ENCODE peak calls at places on chromosomes 13 and 19, in nine cellular contexts. One of them, this sample, is unnamed.

GRCh38 chr13:76973920-76974617 is 17.8 kb upstream of the CLN5 start:
- DNase-seq in AG09319: no peak
- DNase-seq in stimulated activated CD4-positive, alpha-beta T cell treated with anti-CD3 and anti-CD28 coated beads, Interleukin-4, amount 100 ng/mL, for 48 hours: no peak
- DNase-seq in stimulated activated CD8-positive, alpha-beta memory T cell treated with anti-CD3 and anti-CD28 coated beads, Interleukin-12 subunit alpha, Interleukin-12 subunit beta, amount 100 ng/mL, for 1 hour: no peak
- DNase-seq in left ventricle myocardium inferior: no peak
- DNase-seq in DMS53: no peak
- DNase-seq in iris pigment epithelial cell: no peak
- DNase-seq in SK-N-DZ: no peak
- DNase-seq in endothelial cell: no peak
- DNase-seq in this sample: no peak

GRCh38 chr19:45184115-45184514 is 5.5 kb downstream of the BLOC1S3 start:
- DNase-seq in AG09319: no peak
- DNase-seq in stimulated activated CD4-positive, alpha-beta T cell treated with anti-CD3 and anti-CD28 coated beads, Interleukin-4, amount 100 ng/mL, for 48 hours: no peak
- DNase-seq in stimulated activated CD8-positive, alpha-beta memory T cell treated with anti-CD3 and anti-CD28 coated beads, Interleukin-12 subunit alpha, Interleukin-12 subunit beta, amount 100 ng/mL, for 1 hour: no peak
- DNase-seq in left ventricle myocardium inferior: no peak
- DNase-seq in DMS53: no peak
- DNase-seq in iris pigment epithelial cell: no peak
- DNase-seq in SK-N-DZ: no peak
- DNase-seq in endothelial cell: no peak
- DNase-seq in this sample: no peak

GRCh38 chr13:41610426-41610825 is 153.1 kb downstream of the RGCC start:
- DNase-seq in AG09319: peak; percentile 87
- DNase-seq in stimulated activated CD4-positive, alpha-beta T cell treated with anti-CD3 and anti-CD28 coated beads, Interleukin-4, amount 100 ng/mL, for 48 hours: no peak
- DNase-seq in stimulated activated CD8-positive, alpha-beta memory T cell treated with anti-CD3 and anti-CD28 coated beads, Interleukin-12 subunit alpha, Interleukin-12 subunit beta, amount 100 ng/mL, for 1 hour: no peak
- DNase-seq in left ventricle myocardium inferior: peak; percentile 56
- DNase-seq in DMS53: peak; percentile 84
- DNase-seq in iris pigment epithelial cell: peak; percentile 97
- DNase-seq in SK-N-DZ: no peak
- DNase-seq in endothelial cell: no peak
- DNase-seq in this sample: no peak

GRCh38 chr19:17909017-17909732 is 23.6 kb upstream of the CCDC124 start:
- DNase-seq in AG09319: no peak
- DNase-seq in stimulated activated CD4-positive, alpha-beta T cell treated with anti-CD3 and anti-CD28 coated beads, Interleukin-4, amount 100 ng/mL, for 48 hours: no peak
- DNase-seq in stimulated activated CD8-positive, alpha-beta memory T cell treated with anti-CD3 and anti-CD28 coated beads, Interleukin-12 subunit alpha, Interleukin-12 subunit beta, amount 100 ng/mL, for 1 hour: no peak
- DNase-seq in left ventricle myocardium inferior: no peak
- DNase-seq in DMS53: no peak
- DNase-seq in iris pigment epithelial cell: no peak
- DNase-seq in SK-N-DZ: no peak
- DNase-seq in endothelial cell: no peak
- DNase-seq in this sample: no peak

GRCh38 chr13:76620036-76620435 is 266.2 kb downstream of the KCTD12 start:
- DNase-seq in AG09319: no peak
- DNase-seq in stimulated activated CD4-positive, alpha-beta T cell treated with anti-CD3 and anti-CD28 coated beads, Interleukin-4, amount 100 ng/mL, for 48 hours: no peak
- DNase-seq in stimulated activated CD8-positive, alpha-beta memory T cell treated with anti-CD3 and anti-CD28 coated beads, Interleukin-12 subunit alpha, Interleukin-12 subunit beta, amount 100 ng/mL, for 1 hour: no peak
- DNase-seq in left ventricle myocardium inferior: no peak
- DNase-seq in DMS53: no peak
- DNase-seq in iris pigment epithelial cell: peak; percentile 80
- DNase-seq in SK-N-DZ: no peak
- DNase-seq in endothelial cell: no peak
- DNase-seq in this sample: no peak

GRCh38 chr13:97328222-97328790 is 105.7 kb upstream of the RAP2A start:
- DNase-seq in AG09319: no peak
- DNase-seq in stimulated activated CD4-positive, alpha-beta T cell treated with anti-CD3 and anti-CD28 coated beads, Interleukin-4, amount 100 ng/mL, for 48 hours: no peak
- DNase-seq in stimulated activated CD8-positive, alpha-beta memory T cell treated with anti-CD3 and anti-CD28 coated beads, Interleukin-12 subunit alpha, Interleukin-12 subunit beta, amount 100 ng/mL, for 1 hour: no peak
- DNase-seq in left ventricle myocardium inferior: no peak
- DNase-seq in DMS53: no peak
- DNase-seq in iris pigment epithelial cell: peak; percentile 59
- DNase-seq in SK-N-DZ: no peak
- DNase-seq in endothelial cell: peak; percentile 48
- DNase-seq in this sample: no peak

GRCh38 chr19:17938092-17938845 is 5.5 kb downstream of the CCDC124 start:
- DNase-seq in AG09319: peak; percentile 52
- DNase-seq in stimulated activated CD4-positive, alpha-beta T cell treated with anti-CD3 and anti-CD28 coated beads, Interleukin-4, amount 100 ng/mL, for 48 hours: peak; percentile 83
- DNase-seq in stimulated activated CD8-positive, alpha-beta memory T cell treated with anti-CD3 and anti-CD28 coated beads, Interleukin-12 subunit alpha, Interleukin-12 subunit beta, amount 100 ng/mL, for 1 hour: peak; percentile 74
- DNase-seq in left ventricle myocardium inferior: peak; percentile 76
- DNase-seq in DMS53: peak; percentile 79
- DNase-seq in iris pigment epithelial cell: peak; percentile 85
- DNase-seq in SK-N-DZ: peak; percentile 58
- DNase-seq in endothelial cell: peak; percentile 81
- DNase-seq in this sample: peak; percentile 83

GRCh38 chr19:11209892-11210655 is 12.7 kb upstream of the KANK2 start:
- DNase-seq in AG09319: no peak
- DNase-seq in stimulated activated CD4-positive, alpha-beta T cell treated with anti-CD3 and anti-CD28 coated beads, Interleukin-4, amount 100 ng/mL, for 48 hours: no peak
- DNase-seq in stimulated activated CD8-positive, alpha-beta memory T cell treated with anti-CD3 and anti-CD28 coated beads, Interleukin-12 subunit alpha, Interleukin-12 subunit beta, amount 100 ng/mL, for 1 hour: no peak
- DNase-seq in left ventricle myocardium inferior: no peak
- DNase-seq in DMS53: no peak
- DNase-seq in iris pigment epithelial cell: no peak
- DNase-seq in SK-N-DZ: no peak
- DNase-seq in endothelial cell: no peak
- DNase-seq in this sample: no peak

GRCh38 chr19:48501446-48501960 is 10.1 kb downstream of the LMTK3 start:
- DNase-seq in AG09319: no peak
- DNase-seq in stimulated activated CD4-positive, alpha-beta T cell treated with anti-CD3 and anti-CD28 coated beads, Interleukin-4, amount 100 ng/mL, for 48 hours: peak; percentile 62
- DNase-seq in stimulated activated CD8-positive, alpha-beta memory T cell treated with anti-CD3 and anti-CD28 coated beads, Interleukin-12 subunit alpha, Interleukin-12 subunit beta, amount 100 ng/mL, for 1 hour: no peak
- DNase-seq in left ventricle myocardium inferior: no peak
- DNase-seq in DMS53: peak; percentile 99
- DNase-seq in iris pigment epithelial cell: no peak
- DNase-seq in SK-N-DZ: peak; percentile 37
- DNase-seq in endothelial cell: no peak
- DNase-seq in this sample: no peak

GRCh38 chr13:32650705-32651311 is 64.6 kb downstream of the PDS5B start:
- DNase-seq in AG09319: peak; percentile 18
- DNase-seq in stimulated activated CD4-positive, alpha-beta T cell treated with anti-CD3 and anti-CD28 coated beads, Interleukin-4, amount 100 ng/mL, for 48 hours: peak; percentile 34
- DNase-seq in stimulated activated CD8-positive, alpha-beta memory T cell treated with anti-CD3 and anti-CD28 coated beads, Interleukin-12 subunit alpha, Interleukin-12 subunit beta, amount 100 ng/mL, for 1 hour: peak; percentile 26
- DNase-seq in left ventricle myocardium inferior: no peak
- DNase-seq in DMS53: peak; percentile 88
- DNase-seq in iris pigment epithelial cell: peak; percentile 79
- DNase-seq in SK-N-DZ: peak; percentile 63
- DNase-seq in endothelial cell: peak; percentile 59
- DNase-seq in this sample: peak; percentile 59

GRCh38 chr13:39784347-39784746 is 128.9 kb downstream of the COG6 start:
- DNase-seq in AG09319: no peak
- DNase-seq in stimulated activated CD4-positive, alpha-beta T cell treated with anti-CD3 and anti-CD28 coated beads, Interleukin-4, amount 100 ng/mL, for 48 hours: no peak
- DNase-seq in stimulated activated CD8-positive, alpha-beta memory T cell treated with anti-CD3 and anti-CD28 coated beads, Interleukin-12 subunit alpha, Interleukin-12 subunit beta, amount 100 ng/mL, for 1 hour: no peak
- DNase-seq in left ventricle myocardium inferior: no peak
- DNase-seq in DMS53: no peak
- DNase-seq in iris pigment epithelial cell: peak; percentile 96
- DNase-seq in SK-N-DZ: no peak
- DNase-seq in endothelial cell: no peak
- DNase-seq in this sample: no peak

GRCh38 chr13:110363009-110363408 is 55.9 kb downstream of the COL4A2 start:
- DNase-seq in AG09319: no peak
- DNase-seq in stimulated activated CD4-positive, alpha-beta T cell treated with anti-CD3 and anti-CD28 coated beads, Interleukin-4, amount 100 ng/mL, for 48 hours: no peak
- DNase-seq in stimulated activated CD8-positive, alpha-beta memory T cell treated with anti-CD3 and anti-CD28 coated beads, Interleukin-12 subunit alpha, Interleukin-12 subunit beta, amount 100 ng/mL, for 1 hour: no peak
- DNase-seq in left ventricle myocardium inferior: no peak
- DNase-seq in DMS53: no peak
- DNase-seq in iris pigment epithelial cell: no peak
- DNase-seq in SK-N-DZ: no peak
- DNase-seq in endothelial cell: peak; percentile 30
- DNase-seq in this sample: no peak

GRCh38 chr19:41541990-41542584 is 33.9 kb upstream of the CEACAM21 start:
- DNase-seq in AG09319: no peak
- DNase-seq in stimulated activated CD4-positive, alpha-beta T cell treated with anti-CD3 and anti-CD28 coated beads, Interleukin-4, amount 100 ng/mL, for 48 hours: peak; percentile 72
- DNase-seq in stimulated activated CD8-positive, alpha-beta memory T cell treated with anti-CD3 and anti-CD28 coated beads, Interleukin-12 subunit alpha, Interleukin-12 subunit beta, amount 100 ng/mL, for 1 hour: peak; percentile 73
- DNase-seq in left ventricle myocardium inferior: peak; percentile 56
- DNase-seq in DMS53: peak; percentile 55
- DNase-seq in iris pigment epithelial cell: peak; percentile 18
- DNase-seq in SK-N-DZ: no peak
- DNase-seq in endothelial cell: peak; percentile 71
- DNase-seq in this sample: no peak

GRCh38 chr19:38930776-38931761 is at the start of gene MRPS12:
- DNase-seq in AG09319: peak; percentile 98
- DNase-seq in stimulated activated CD4-positive, alpha-beta T cell treated with anti-CD3 and anti-CD28 coated beads, Interleukin-4, amount 100 ng/mL, for 48 hours: peak; percentile 95
- DNase-seq in stimulated activated CD8-positive, alpha-beta memory T cell treated with anti-CD3 and anti-CD28 coated beads, Interleukin-12 subunit alpha, Interleukin-12 subunit beta, amount 100 ng/mL, for 1 hour: peak; percentile 95
- DNase-seq in left ventricle myocardium inferior: peak; percentile 98
- DNase-seq in DMS53: peak; percentile 100
- DNase-seq in iris pigment epithelial cell: peak; percentile 99
- DNase-seq in SK-N-DZ: peak; percentile 99
- DNase-seq in endothelial cell: peak; percentile 95
- DNase-seq in this sample: peak; percentile 97

GRCh38 chr13:28659611-28659970 is 661 bp downstream of the POMP start:
- DNase-seq in AG09319: no peak
- DNase-seq in stimulated activated CD4-positive, alpha-beta T cell treated with anti-CD3 and anti-CD28 coated beads, Interleukin-4, amount 100 ng/mL, for 48 hours: no peak
- DNase-seq in stimulated activated CD8-positive, alpha-beta memory T cell treated with anti-CD3 and anti-CD28 coated beads, Interleukin-12 subunit alpha, Interleukin-12 subunit beta, amount 100 ng/mL, for 1 hour: no peak
- DNase-seq in left ventricle myocardium inferior: no peak
- DNase-seq in DMS53: peak; percentile 31
- DNase-seq in iris pigment epithelial cell: peak; percentile 84
- DNase-seq in SK-N-DZ: no peak
- DNase-seq in endothelial cell: no peak
- DNase-seq in this sample: no peak

GRCh38 chr13:27200413-27201066 is 28.9 kb upstream of the USP12 start:
- DNase-seq in AG09319: no peak
- DNase-seq in stimulated activated CD4-positive, alpha-beta T cell treated with anti-CD3 and anti-CD28 coated beads, Interleukin-4, amount 100 ng/mL, for 48 hours: no peak
- DNase-seq in stimulated activated CD8-positive, alpha-beta memory T cell treated with anti-CD3 and anti-CD28 coated beads, Interleukin-12 subunit alpha, Interleukin-12 subunit beta, amount 100 ng/mL, for 1 hour: no peak
- DNase-seq in left ventricle myocardium inferior: no peak
- DNase-seq in DMS53: no peak
- DNase-seq in iris pigment epithelial cell: peak; percentile 17
- DNase-seq in SK-N-DZ: no peak
- DNase-seq in endothelial cell: no peak
- DNase-seq in this sample: no peak

GRCh38 chr19:33390120-33390907 is 16.8 kb downstream of the CEBPG start:
- DNase-seq in AG09319: no peak
- DNase-seq in stimulated activated CD4-positive, alpha-beta T cell treated with anti-CD3 and anti-CD28 coated beads, Interleukin-4, amount 100 ng/mL, for 48 hours: no peak
- DNase-seq in stimulated activated CD8-positive, alpha-beta memory T cell treated with anti-CD3 and anti-CD28 coated beads, Interleukin-12 subunit alpha, Interleukin-12 subunit beta, amount 100 ng/mL, for 1 hour: no peak
- DNase-seq in left ventricle myocardium inferior: peak; percentile 69
- DNase-seq in DMS53: no peak
- DNase-seq in iris pigment epithelial cell: peak; percentile 22
- DNase-seq in SK-N-DZ: no peak
- DNase-seq in endothelial cell: no peak
- DNase-seq in this sample: no peak

GRCh38 chr13:79070343-79070974 is 335.6 kb downstream of the RBM26 start:
- DNase-seq in AG09319: no peak
- DNase-seq in stimulated activated CD4-positive, alpha-beta T cell treated with anti-CD3 and anti-CD28 coated beads, Interleukin-4, amount 100 ng/mL, for 48 hours: no peak
- DNase-seq in stimulated activated CD8-positive, alpha-beta memory T cell treated with anti-CD3 and anti-CD28 coated beads, Interleukin-12 subunit alpha, Interleukin-12 subunit beta, amount 100 ng/mL, for 1 hour: no peak
- DNase-seq in left ventricle myocardium inferior: no peak
- DNase-seq in DMS53: no peak
- DNase-seq in iris pigment epithelial cell: no peak
- DNase-seq in SK-N-DZ: no peak
- DNase-seq in endothelial cell: no peak
- DNase-seq in this sample: no peak

GRCh38 chr13:44131069-44131614 is 242.5 kb upstream of the SERP2 start:
- DNase-seq in AG09319: no peak
- DNase-seq in stimulated activated CD4-positive, alpha-beta T cell treated with anti-CD3 and anti-CD28 coated beads, Interleukin-4, amount 100 ng/mL, for 48 hours: no peak
- DNase-seq in stimulated activated CD8-positive, alpha-beta memory T cell treated with anti-CD3 and anti-CD28 coated beads, Interleukin-12 subunit alpha, Interleukin-12 subunit beta, amount 100 ng/mL, for 1 hour: no peak
- DNase-seq in left ventricle myocardium inferior: no peak
- DNase-seq in DMS53: no peak
- DNase-seq in iris pigment epithelial cell: no peak
- DNase-seq in SK-N-DZ: no peak
- DNase-seq in endothelial cell: no peak
- DNase-seq in this sample: no peak

GRCh38 chr13:106555631-106556328 is 12.2 kb downstream of the ARGLU1 start:
- DNase-seq in AG09319: no peak
- DNase-seq in stimulated activated CD4-positive, alpha-beta T cell treated with anti-CD3 and anti-CD28 coated beads, Interleukin-4, amount 100 ng/mL, for 48 hours: no peak
- DNase-seq in stimulated activated CD8-positive, alpha-beta memory T cell treated with anti-CD3 and anti-CD28 coated beads, Interleukin-12 subunit alpha, Interleukin-12 subunit beta, amount 100 ng/mL, for 1 hour: no peak
- DNase-seq in left ventricle myocardium inferior: no peak
- DNase-seq in DMS53: no peak
- DNase-seq in iris pigment epithelial cell: peak; percentile 50
- DNase-seq in SK-N-DZ: no peak
- DNase-seq in endothelial cell: no peak
- DNase-seq in this sample: no peak

GRCh38 chr13:49374585-49375290 is 69.1 kb downstream of the CAB39L start:
- DNase-seq in AG09319: peak; percentile 57
- DNase-seq in stimulated activated CD4-positive, alpha-beta T cell treated with anti-CD3 and anti-CD28 coated beads, Interleukin-4, amount 100 ng/mL, for 48 hours: no peak
- DNase-seq in stimulated activated CD8-positive, alpha-beta memory T cell treated with anti-CD3 and anti-CD28 coated beads, Interleukin-12 subunit alpha, Interleukin-12 subunit beta, amount 100 ng/mL, for 1 hour: no peak
- DNase-seq in left ventricle myocardium inferior: no peak
- DNase-seq in DMS53: no peak
- DNase-seq in iris pigment epithelial cell: peak; percentile 94
- DNase-seq in SK-N-DZ: no peak
- DNase-seq in endothelial cell: no peak
- DNase-seq in this sample: peak; percentile 75

GRCh38 chr19:46931197-46931596 is 70.4 kb downstream of the ARHGAP35 start:
- DNase-seq in AG09319: no peak
- DNase-seq in stimulated activated CD4-positive, alpha-beta T cell treated with anti-CD3 and anti-CD28 coated beads, Interleukin-4, amount 100 ng/mL, for 48 hours: no peak
- DNase-seq in stimulated activated CD8-positive, alpha-beta memory T cell treated with anti-CD3 and anti-CD28 coated beads, Interleukin-12 subunit alpha, Interleukin-12 subunit beta, amount 100 ng/mL, for 1 hour: no peak
- DNase-seq in left ventricle myocardium inferior: no peak
- DNase-seq in DMS53: no peak
- DNase-seq in iris pigment epithelial cell: no peak
- DNase-seq in SK-N-DZ: no peak
- DNase-seq in endothelial cell: no peak
- DNase-seq in this sample: no peak

GRCh38 chr19:1657632-1658445 is 5.4 kb upstream of the TCF3 start:
- DNase-seq in AG09319: no peak
- DNase-seq in stimulated activated CD4-positive, alpha-beta T cell treated with anti-CD3 and anti-CD28 coated beads, Interleukin-4, amount 100 ng/mL, for 48 hours: no peak
- DNase-seq in stimulated activated CD8-positive, alpha-beta memory T cell treated with anti-CD3 and anti-CD28 coated beads, Interleukin-12 subunit alpha, Interleukin-12 subunit beta, amount 100 ng/mL, for 1 hour: no peak
- DNase-seq in left ventricle myocardium inferior: no peak
- DNase-seq in DMS53: no peak
- DNase-seq in iris pigment epithelial cell: no peak
- DNase-seq in SK-N-DZ: no peak
- DNase-seq in endothelial cell: no peak
- DNase-seq in this sample: no peak

GRCh38 chr19:53037101-53038097 is 7.1 kb upstream of the ERVV-2 start:
- DNase-seq in AG09319: peak; percentile 3
- DNase-seq in stimulated activated CD4-positive, alpha-beta T cell treated with anti-CD3 and anti-CD28 coated beads, Interleukin-4, amount 100 ng/mL, for 48 hours: no peak
- DNase-seq in stimulated activated CD8-positive, alpha-beta memory T cell treated with anti-CD3 and anti-CD28 coated beads, Interleukin-12 subunit alpha, Interleukin-12 subunit beta, amount 100 ng/mL, for 1 hour: no peak
- DNase-seq in left ventricle myocardium inferior: peak; percentile 37
- DNase-seq in DMS53: no peak
- DNase-seq in iris pigment epithelial cell: peak; percentile 66
- DNase-seq in SK-N-DZ: no peak
- DNase-seq in endothelial cell: peak; percentile 75
- DNase-seq in this sample: peak; percentile 29

This sample was measured in stromal cell of bone marrow.